ENCODE peak calls at places on chromosome 15, in six cellular contexts. Y is HTR-8/SVneo, W is NCI-H2029, Z is left ventricle myocardium superior, P is endodermal cell, B is GM20000. L is an unnamed sample.

GRCh38 chr15:59313703-59314332 is 58.9 kb downstream of the MYO1E start:
- DNase-seq in Z (peak), B (peak), Y (no peak), P (peak), W (peak), L (peak)

GRCh38 chr15:52503788-52504496 is 24.7 kb downstream of the MYO5A start:
- DNase-seq in B (no peak), Y (no peak), Z (no peak), W (no peak), P (no peak), L (no peak)

GRCh38 chr15:67927501-67928156 is 87.8 kb upstream of the RNU6-1 start:
- DNase-seq in W (no peak), P (no peak), Z (peak), Y (peak), B (no peak), L (no peak)

GRCh38 chr15:31365032-31365654 is 38.5 kb downstream of the KLF13 start:
- DNase-seq in B (no peak), Z (no peak), W (no peak), Y (no peak), P (no peak), L (peak)

GRCh38 chr15:66798426-66799061 is 96.5 kb downstream of the SMAD6 start:
- DNase-seq in Y (peak), W (no peak), Z (no peak), B (no peak), P (peak), L (no peak)

GRCh38 chr15:40157748-40158447 is 3.0 kb upstream of the BUB1B start:
- DNase-seq in B (no peak), Z (no peak), P (no peak), Y (no peak), W (no peak), L (no peak)

GRCh38 chr15:85618956-85619491 is 175.7 kb downstream of the KLHL25 start:
- DNase-seq in B (peak), W (no peak), P (peak), Z (peak), Y (peak), L (peak)

GRCh38 chr15:28955160-28955502 is 69.4 kb downstream of the APBA2 start:
- DNase-seq in Y (peak), B (no peak), W (peak), P (peak), Z (no peak), L (no peak)

GRCh38 chr15:99113547-99114271 is 8.8 kb downstream of the SYNM start:
- DNase-seq in Z (peak), B (no peak), W (no peak), P (no peak), Y (no peak), L (no peak)

L was measured in psoas muscle.